ENCODE peak calls at places on chromosome 10, in six cellular contexts. K, U, S, R, E and Z are unnamed samples.

GRCh38 chr10:34885901-34886300 is 70.8 kb upstream of the PARD3 start:
- DNase-seq in K (no peak), U (no peak), S (no peak), R (no peak), E (no peak), Z (no peak)

GRCh38 chr10:103416436-103417147 is 20.2 kb downstream of the PDCD11 start:
- DNase-seq in K (peak), U (no peak), S (peak), R (peak), E (peak), Z (peak)

GRCh38 chr10:21487416-21488180 is 37.9 kb downstream of the SKIDA1 start:
- DNase-seq in K (no peak), U (no peak), S (no peak), R (no peak), E (no peak), Z (no peak)

GRCh38 chr10:18010050-18010449 is 58.3 kb downstream of the SLC39A12 start:
- DNase-seq in K (no peak), U (no peak), S (no peak), R (no peak), E (no peak), Z (no peak)

GRCh38 chr10:60846173-60846572 is 67.9 kb downstream of the CDK1 start:
- DNase-seq in K (peak), U (no peak), S (no peak), R (no peak), E (no peak), Z (no peak)

GRCh38 chr10:79049931-79050895 is 18.6 kb upstream of the ZMIZ1 start:
- DNase-seq in K (no peak), U (peak), S (no peak), R (no peak), E (peak), Z (no peak)

GRCh38 chr10:103792547-103792946 is 62.8 kb downstream of the SH3PXD2A start:
- DNase-seq in K (no peak), U (no peak), S (no peak), R (no peak), E (no peak), Z (no peak)

GRCh38 chr10:97876387-97876786 is 26.7 kb downstream of the GOLGA7B start:
- DNase-seq in K (no peak), U (no peak), S (no peak), R (no peak), E (peak), Z (no peak)

GRCh38 chr10:74593470-74593869 is 232.9 kb upstream of the KAT6B start:
- DNase-seq in K (peak), U (no peak), S (peak), R (no peak), E (no peak), Z (peak)

GRCh38 chr10:72297281-72297967 is 23.7 kb downstream of the DDIT4 start:
- DNase-seq in K (peak), U (peak), S (peak), R (no peak), E (no peak), Z (peak)

GRCh38 chr10:35327770-35328403 is 8.4 kb upstream of the CCNY start:
- DNase-seq in K (no peak), U (no peak), S (no peak), R (no peak), E (no peak), Z (no peak)

GRCh38 chr10:59383908-59384307 is 21.6 kb upstream of the FAM13C start:
- DNase-seq in K (no peak), U (no peak), S (no peak), R (no peak), E (no peak), Z (no peak)

GRCh38 chr10:110067960-110068770 is 60.4 kb downstream of the ADD3 start:
- DNase-seq in K (no peak), U (no peak), S (no peak), R (no peak), E (no peak), Z (no peak)

GRCh38 chr10:114393886-114394285 is 10.4 kb downstream of the AFAP1L2 start:
- DNase-seq in K (no peak), U (no peak), S (no peak), R (no peak), E (no peak), Z (no peak)

GRCh38 chr10:5659702-5660528 is 6.5 kb downstream of the ASB13 start:
- DNase-seq in K (no peak), U (no peak), S (peak), R (no peak), E (no peak), Z (no peak)

GRCh38 chr10:76916536-76916935 is 721.1 kb downstream of the KCNMA1 start:
- DNase-seq in K (no peak), U (no peak), S (no peak), R (no peak), E (no peak), Z (no peak)

GRCh38 chr10:6254200-6254599 is 51.5 kb downstream of the PFKFB3 start:
- DNase-seq in K (no peak), U (no peak), S (no peak), R (no peak), E (no peak), Z (no peak)